ENCODE peak calls at places on chromosomes 13 and 19, in four cellular contexts. W is lower leg skin, V is right cardiac atrium, T is bronchial epithelial cell. A is an unnamed sample.

GRCh38 chr13:85366759-85367417 is 432.3 kb downstream of the SLITRK6 start:
- DNase-seq in T (peak), W (no peak), V (no peak), A (no peak)

GRCh38 chr19:41226053-41226873 is 7.2 kb downstream of the AXL start:
- DNase-seq in T (peak), V (peak), W (no peak), A (no peak)

GRCh38 chr13:114116734-114117133 is 15.7 kb downstream of the RASA3 start:
- DNase-seq in V (no peak), W (no peak), T (no peak), A (no peak)

GRCh38 chr13:31433756-31434155 is 234.0 kb downstream of the B3GLCT start:
- DNase-seq in T (no peak), W (no peak), V (no peak), A (no peak)

GRCh38 chr13:20911037-20911436 is 8.5 kb upstream of the XPO4 start:
- DNase-seq in V (no peak), W (no peak), T (no peak), A (no peak)

GRCh38 chr13:31538067-31539042 is 201.0 kb upstream of the RXFP2 start:
- DNase-seq in T (peak), W (no peak), V (peak), A (peak)

GRCh38 chr13:75507027-75508001 is 25.3 kb upstream of the TBC1D4 start:
- DNase-seq in V (peak), W (no peak), T (peak), A (no peak)

GRCh38 chr19:33133438-33134031 is 1.6 kb downstream of the WDR88 start:
- DNase-seq in T (no peak), V (no peak), W (no peak), A (no peak)

GRCh38 chr19:55220525-55220924 is 8.0 kb downstream of the TMEM86B start:
- DNase-seq in V (no peak), W (no peak), T (no peak), A (no peak)

GRCh38 chr13:21671793-21672680 is 1.2 kb downstream of the FGF9 start:
- DNase-seq in W (no peak), V (peak), T (no peak), A (no peak)

GRCh38 chr13:59354665-59355064 is 809.1 kb downstream of the DIAPH3 start:
- DNase-seq in W (no peak), T (no peak), V (no peak), A (no peak)

GRCh38 chr13:102405499-102406079 is 3.7 kb upstream of the FGF14 start:
- DNase-seq in V (no peak), W (no peak), T (no peak), A (no peak)

GRCh38 chr19:52961981-52962380 is 700 bp downstream of the ZNF816 start:
- DNase-seq in T (no peak), V (no peak), W (no peak), A (no peak)

GRCh38 chr13:45092668-45093067 is 27.6 kb upstream of the GTF2F2 start:
- DNase-seq in W (no peak), T (peak), V (no peak), A (no peak)

GRCh38 chr13:111153977-111154332 is 38.8 kb downstream of the ARHGEF7 start:
- DNase-seq in W (peak), T (peak), V (no peak), A (no peak)

GRCh38 chr13:102680842-102681725 is 13.8 kb downstream of the METTL21C start:
- DNase-seq in T (no peak), V (no peak), W (no peak), A (no peak)

GRCh38 chr13:65959305-65959704 is 1270.8 kb downstream of the PCDH9 start:
- DNase-seq in T (peak), V (no peak), W (no peak), A (no peak)

GRCh38 chr13:41352935-41353801 is 42.1 kb downstream of the NAA16 start:
- DNase-seq in T (peak), V (no peak), W (peak), A (no peak)

GRCh38 chr13:55893541-55893940 is 1247.2 kb upstream of the PRR20A start:
- DNase-seq in T (peak), W (no peak), V (no peak), A (no peak)

GRCh38 chr19:18503337-18503970 is 18.4 kb downstream of the ELL start:
- DNase-seq in W (no peak), V (peak), T (no peak), A (no peak)

GRCh38 chr19:3983936-3984583 is 1.2 kb downstream of the EEF2 start:
- DNase-seq in T (peak), W (peak), V (peak), A (no peak)

GRCh38 chr13:85665286-85665685 is 133.9 kb downstream of the SLITRK6 start:
- DNase-seq in V (no peak), T (peak), W (no peak), A (no peak)

GRCh38 chr13:32829676-32830091 is 186.5 kb upstream of the KL start:
- DNase-seq in W (no peak), T (peak), V (no peak), A (no peak)

GRCh38 chr19:10566658-10567410 is 1.0 kb upstream of the KRI1 start:
- DNase-seq in W (no peak), V (peak), T (no peak), A (no peak)

GRCh38 chr13:28964831-28965230 is 144.7 kb downstream of the MTUS2 start:
- DNase-seq in V (no peak), T (no peak), W (no peak), A (no peak)

DNA sequence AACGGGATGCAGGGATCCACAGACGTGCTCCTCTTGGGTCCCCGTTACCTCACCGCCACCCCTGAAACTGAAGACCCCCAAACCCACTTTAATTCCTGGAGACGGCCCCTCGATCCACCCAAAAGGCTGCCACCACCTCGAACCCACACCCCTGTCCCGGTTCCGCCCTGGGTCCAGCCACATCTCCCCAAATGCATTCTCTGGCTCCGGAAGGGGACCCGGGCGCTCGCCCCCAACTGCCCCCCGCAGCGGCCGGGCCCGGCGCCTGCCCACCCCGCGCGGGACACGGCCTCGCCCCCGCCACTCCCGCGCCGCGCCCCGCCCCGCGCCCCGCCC is 217 bp upstream of the FSTL3 start:
- DNase-seq in W (no peak), V (no peak), T (no peak), A (no peak)
- H3K4me3 ChIP-seq in W (no peak), V (peak), T (peak), A (no peak)

DNA sequence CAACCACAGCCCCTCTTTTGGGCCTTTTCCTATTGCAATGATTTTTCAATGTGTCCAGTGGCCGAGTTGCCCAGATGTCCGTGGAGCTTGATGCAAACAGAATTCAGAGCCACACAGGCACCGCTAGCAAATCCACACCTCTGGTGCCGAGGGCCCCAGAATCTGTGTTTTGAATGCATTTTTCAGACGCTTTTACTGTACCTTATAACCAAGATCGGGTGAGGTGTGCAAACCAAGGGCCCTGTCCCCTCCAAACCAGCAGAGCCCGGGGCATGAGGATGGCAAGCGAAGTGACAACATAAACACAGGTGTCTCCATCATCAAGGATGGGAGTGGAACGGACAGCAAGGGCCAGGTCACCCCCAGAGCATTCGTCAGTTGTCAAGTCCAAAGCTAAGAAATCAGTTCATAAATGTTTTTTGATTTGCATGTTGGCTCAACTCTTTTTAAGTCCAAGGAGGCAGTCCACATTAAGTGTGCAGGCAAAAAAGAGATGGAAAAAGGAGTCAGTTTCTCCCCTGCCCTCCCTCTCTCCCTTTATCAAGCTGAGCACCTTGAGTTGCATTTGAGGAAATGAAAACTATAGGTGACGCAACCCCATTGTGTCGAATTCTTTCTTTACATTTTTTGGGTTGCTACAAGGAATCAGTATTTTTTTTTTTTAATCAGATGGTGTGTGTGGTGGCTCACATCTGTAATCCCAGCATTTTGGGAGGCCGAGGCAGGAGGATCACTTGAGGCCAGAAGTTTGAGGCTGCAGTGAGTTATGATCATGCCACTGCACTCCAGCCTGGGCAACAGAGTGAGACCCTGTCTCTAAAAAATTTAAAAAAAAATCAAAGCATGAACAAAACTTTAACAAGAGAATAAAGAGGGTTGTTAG is 2.9 kb downstream of the CCDC8 start:
- DNase-seq in W (no peak), T (no peak), V (no peak), A (no peak)
- H3K4me3 ChIP-seq in W (no peak), T (no peak), V (peak), A (no peak)

DNA sequence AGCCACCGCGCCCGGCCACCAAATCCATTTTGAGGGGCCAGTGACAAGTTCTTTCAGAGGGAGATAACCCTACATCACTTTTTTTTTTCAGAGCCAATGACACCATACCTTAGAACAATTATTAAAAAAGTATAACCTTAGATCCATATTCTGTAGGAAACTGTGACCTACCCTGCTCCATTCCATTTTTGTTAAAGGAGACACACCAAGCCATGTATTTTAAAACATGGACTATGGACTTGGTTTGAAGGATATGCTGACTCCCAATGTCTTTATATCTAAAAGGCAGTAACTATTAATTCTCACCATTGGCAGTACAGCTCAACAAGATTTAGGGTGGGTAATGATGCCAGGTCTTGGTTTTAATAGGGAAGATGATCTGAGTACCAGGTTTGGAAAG is 1.1 kb downstream of the GSK3A start:
- DNase-seq in V (no peak), W (no peak), T (no peak), A (no peak)
- H3K4me3 ChIP-seq in V (peak), W (no peak), T (peak), A (no peak)

GRCh38 chr19:7224995-7225394 is 69.2 kb downstream of the INSR start:
- DNase-seq in W (no peak), V (no peak), T (no peak), A (no peak)

GRCh38 chr19:7226749-7227148 is 67.5 kb downstream of the INSR start:
- DNase-seq in W (no peak), V (no peak), T (no peak), A (no peak)

GRCh38 chr19:7225741-7226140 is 68.5 kb downstream of the INSR start:
- DNase-seq in W (no peak), V (no peak), T (no peak), A (no peak)

GRCh38 chr19:7223429-7223828 is 70.8 kb downstream of the INSR start:
- DNase-seq in W (no peak), V (no peak), T (no peak), A (no peak)

GRCh38 chr19:7224205-7224833 is 69.9 kb downstream of the INSR start:
- DNase-seq in T (no peak), V (no peak), W (peak), A (no peak)
- H3K4me3 ChIP-seq in T (no peak), V (no peak), W (no peak), A (no peak)

GRCh38 chr19:30664358-30665058 is 292.3 kb downstream of the ZNF536 start:
- DNase-seq in V (peak), W (no peak), T (no peak), A (no peak)

GRCh38 chr19:30666301-30666803 is 294.2 kb downstream of the ZNF536 start:
- DNase-seq in V (peak), T (no peak), W (no peak), A (no peak)

GRCh38 chr19:30665449-30665848 is 293.3 kb downstream of the ZNF536 start:
- DNase-seq in V (no peak), T (no peak), W (no peak), A (no peak)

GRCh38 chr19:30659638-30660037 is 287.5 kb downstream of the ZNF536 start:
- DNase-seq in T (no peak), W (no peak), V (no peak), A (no peak)

GRCh38 chr19:30662211-30662861 is 290.2 kb downstream of the ZNF536 start:
- DNase-seq in T (no peak), V (peak), W (peak), A (no peak)
- H3K4me3 ChIP-seq in T (no peak), V (no peak), W (no peak), A (no peak)

DNA sequence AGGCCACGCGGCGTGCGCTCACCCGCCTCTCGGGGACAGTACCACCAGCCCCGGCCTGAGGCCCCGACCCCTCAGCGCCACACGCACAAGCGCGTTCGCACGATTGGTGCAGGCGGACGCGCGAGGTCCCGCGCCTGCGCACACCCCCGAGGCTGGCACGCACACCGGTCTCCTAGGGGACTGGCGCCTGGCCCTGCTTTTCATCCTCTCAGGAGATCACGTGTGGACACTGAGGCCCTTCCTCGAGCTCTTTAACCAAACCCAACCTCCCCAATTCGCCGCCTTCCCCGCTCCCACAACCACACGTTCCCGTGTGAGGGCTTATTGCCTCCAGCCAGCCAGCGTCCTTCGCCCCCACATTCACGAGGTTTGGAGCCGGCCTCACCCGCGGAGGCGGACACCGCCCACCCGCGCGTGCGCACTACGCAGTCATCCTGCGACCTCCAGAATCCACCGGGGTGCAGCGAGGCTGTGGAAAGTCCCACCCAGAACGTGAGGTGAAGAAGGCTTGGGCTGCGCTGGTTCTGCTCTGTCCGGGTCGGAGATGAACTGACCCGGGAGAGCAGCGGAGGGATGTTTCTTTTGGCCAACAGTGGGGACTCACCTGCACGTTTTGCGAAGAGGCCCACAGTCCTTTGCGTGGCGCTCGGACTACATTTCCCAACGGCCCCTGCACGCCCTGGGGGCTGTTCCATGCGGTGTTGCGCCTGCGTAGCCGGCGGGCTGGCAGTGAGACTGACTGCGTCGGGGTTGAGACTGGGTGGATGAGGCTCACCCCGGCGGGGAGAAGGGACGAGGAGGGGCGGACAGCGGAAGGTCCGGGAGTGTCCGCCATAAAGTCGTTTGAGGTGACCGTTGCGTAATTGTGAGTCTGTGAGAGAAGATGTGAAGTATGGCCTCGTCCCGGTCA is 539 bp upstream of the ZNF667 start:
- DNase-seq in V (peak), W (peak), T (peak), A (peak)
- H3K4me3 ChIP-seq in V (peak), W (peak), T (peak), A (peak)

GRCh38 chr13:52127378-52127777 is 1.5 kb downstream of the NEK5 start:
- DNase-seq in V (peak), T (no peak), W (no peak), A (no peak)
- H3K4me3 ChIP-seq in V (no peak), T (no peak), W (no peak), A (no peak)

A was measured in iPS DF 6.9.